ENCODE peak calls at places on chromosomes 2 and 18, in nine cellular contexts. One of them, this sample, is unnamed.

GRCh38 chr2:168210898-168211570 is 36.4 kb downstream of the STK39 start:
- DNase-seq in cardiac fibroblast: peak
- DNase-seq in fibroblast of pulmonary artery: peak
- DNase-seq in astrocyte of the spinal cord: peak
- DNase-seq in GM10248: no peak
- DNase-seq in brain microvascular endothelial cell: peak
- DNase-seq in RWPE1: peak
- DNase-seq in GM23338: no peak
- DNase-seq in dorsolateral prefrontal cortex: no peak
- DNase-seq in this sample: peak

GRCh38 chr2:46784278-46784677 is 131.3 kb downstream of the MCFD2 start:
- DNase-seq in cardiac fibroblast: no peak
- DNase-seq in fibroblast of pulmonary artery: no peak
- DNase-seq in astrocyte of the spinal cord: no peak
- DNase-seq in GM10248: no peak
- DNase-seq in brain microvascular endothelial cell: no peak
- DNase-seq in RWPE1: no peak
- DNase-seq in GM23338: no peak
- DNase-seq in dorsolateral prefrontal cortex: no peak
- DNase-seq in this sample: no peak

GRCh38 chr2:197137234-197137633 is 173.3 kb downstream of the ANKRD44 start:
- DNase-seq in cardiac fibroblast: peak
- DNase-seq in fibroblast of pulmonary artery: peak
- DNase-seq in astrocyte of the spinal cord: peak
- DNase-seq in GM10248: no peak
- DNase-seq in brain microvascular endothelial cell: peak
- DNase-seq in RWPE1: peak
- DNase-seq in GM23338: no peak
- DNase-seq in dorsolateral prefrontal cortex: no peak
- DNase-seq in this sample: no peak

GRCh38 chr18:49769047-49769708 is 44.2 kb downstream of the ACAA2 start:
- DNase-seq in cardiac fibroblast: no peak
- DNase-seq in fibroblast of pulmonary artery: no peak
- DNase-seq in astrocyte of the spinal cord: no peak
- DNase-seq in GM10248: no peak
- DNase-seq in brain microvascular endothelial cell: no peak
- DNase-seq in RWPE1: no peak
- DNase-seq in GM23338: no peak
- DNase-seq in dorsolateral prefrontal cortex: no peak
- DNase-seq in this sample: no peak

GRCh38 chr2:155223781-155224406 is 525.4 kb downstream of the KCNJ3 start:
- DNase-seq in cardiac fibroblast: peak
- DNase-seq in fibroblast of pulmonary artery: peak
- DNase-seq in astrocyte of the spinal cord: peak
- DNase-seq in GM10248: peak
- DNase-seq in brain microvascular endothelial cell: no peak
- DNase-seq in RWPE1: no peak
- DNase-seq in GM23338: peak
- DNase-seq in dorsolateral prefrontal cortex: no peak
- DNase-seq in this sample: no peak

GRCh38 chr2:70024284-70024683 is 62.9 kb upstream of the ASPRV1 start:
- DNase-seq in cardiac fibroblast: no peak
- DNase-seq in fibroblast of pulmonary artery: no peak
- DNase-seq in astrocyte of the spinal cord: no peak
- DNase-seq in GM10248: no peak
- DNase-seq in brain microvascular endothelial cell: no peak
- DNase-seq in RWPE1: no peak
- DNase-seq in GM23338: peak
- DNase-seq in dorsolateral prefrontal cortex: no peak
- DNase-seq in this sample: no peak

GRCh38 chr18:42413870-42414269 is 458.8 kb downstream of the PIK3C3 start:
- DNase-seq in cardiac fibroblast: peak
- DNase-seq in fibroblast of pulmonary artery: peak
- DNase-seq in astrocyte of the spinal cord: peak
- DNase-seq in GM10248: no peak
- DNase-seq in brain microvascular endothelial cell: peak
- DNase-seq in RWPE1: no peak
- DNase-seq in GM23338: no peak
- DNase-seq in dorsolateral prefrontal cortex: no peak
- DNase-seq in this sample: no peak

GRCh38 chr2:105143467-105144127 is 97.9 kb upstream of the GPR45 start:
- DNase-seq in cardiac fibroblast: no peak
- DNase-seq in fibroblast of pulmonary artery: no peak
- DNase-seq in astrocyte of the spinal cord: no peak
- DNase-seq in GM10248: peak
- DNase-seq in brain microvascular endothelial cell: no peak
- DNase-seq in RWPE1: peak
- DNase-seq in GM23338: peak
- DNase-seq in dorsolateral prefrontal cortex: peak
- DNase-seq in this sample: no peak

GRCh38 chr2:29920130-29920577 is 1.2 kb downstream of the ALK start:
- DNase-seq in cardiac fibroblast: peak
- DNase-seq in fibroblast of pulmonary artery: peak
- DNase-seq in astrocyte of the spinal cord: peak
- DNase-seq in GM10248: peak
- DNase-seq in brain microvascular endothelial cell: no peak
- DNase-seq in RWPE1: peak
- DNase-seq in GM23338: peak
- DNase-seq in dorsolateral prefrontal cortex: peak
- DNase-seq in this sample: no peak

GRCh38 chr2:107132141-107132540 is 246.2 kb upstream of the ST6GAL2 start:
- DNase-seq in cardiac fibroblast: no peak
- DNase-seq in fibroblast of pulmonary artery: no peak
- DNase-seq in astrocyte of the spinal cord: no peak
- DNase-seq in GM10248: peak
- DNase-seq in brain microvascular endothelial cell: no peak
- DNase-seq in RWPE1: no peak
- DNase-seq in GM23338: no peak
- DNase-seq in dorsolateral prefrontal cortex: no peak
- DNase-seq in this sample: no peak

GRCh38 chr18:46754661-46755292 is 2.1 kb downstream of the ST8SIA5 start:
- DNase-seq in cardiac fibroblast: no peak
- DNase-seq in fibroblast of pulmonary artery: no peak
- DNase-seq in astrocyte of the spinal cord: no peak
- DNase-seq in GM10248: peak
- DNase-seq in brain microvascular endothelial cell: no peak
- DNase-seq in RWPE1: no peak
- DNase-seq in GM23338: peak
- DNase-seq in dorsolateral prefrontal cortex: peak
- DNase-seq in this sample: no peak

GRCh38 chr2:196242131-196242620 is 70.8 kb upstream of the STK17B start:
- DNase-seq in cardiac fibroblast: peak
- DNase-seq in fibroblast of pulmonary artery: no peak
- DNase-seq in astrocyte of the spinal cord: peak
- DNase-seq in GM10248: peak
- DNase-seq in brain microvascular endothelial cell: no peak
- DNase-seq in RWPE1: no peak
- DNase-seq in GM23338: no peak
- DNase-seq in dorsolateral prefrontal cortex: no peak
- DNase-seq in this sample: no peak

GRCh38 chr2:167191588-167191987 is 303.3 kb downstream of the XIRP2 start:
- DNase-seq in cardiac fibroblast: peak
- DNase-seq in fibroblast of pulmonary artery: no peak
- DNase-seq in astrocyte of the spinal cord: no peak
- DNase-seq in GM10248: no peak
- DNase-seq in brain microvascular endothelial cell: no peak
- DNase-seq in RWPE1: no peak
- DNase-seq in GM23338: no peak
- DNase-seq in dorsolateral prefrontal cortex: no peak
- DNase-seq in this sample: no peak

GRCh38 chr18:13216092-13216582 is 2.4 kb upstream of the LDLRAD4 start:
- DNase-seq in cardiac fibroblast: peak
- DNase-seq in fibroblast of pulmonary artery: peak
- DNase-seq in astrocyte of the spinal cord: peak
- DNase-seq in GM10248: peak
- DNase-seq in brain microvascular endothelial cell: peak
- DNase-seq in RWPE1: peak
- DNase-seq in GM23338: peak
- DNase-seq in dorsolateral prefrontal cortex: peak
- DNase-seq in this sample: peak

GRCh38 chr2:174333502-174334277 is 1.1 kb upstream of the SP9 start:
- DNase-seq in cardiac fibroblast: no peak
- DNase-seq in fibroblast of pulmonary artery: no peak
- DNase-seq in astrocyte of the spinal cord: no peak
- DNase-seq in GM10248: no peak
- DNase-seq in brain microvascular endothelial cell: no peak
- DNase-seq in RWPE1: no peak
- DNase-seq in GM23338: peak
- DNase-seq in dorsolateral prefrontal cortex: no peak
- DNase-seq in this sample: no peak

GRCh38 chr2:31762085-31762484 is 181.3 kb upstream of the SRD5A2 start:
- DNase-seq in cardiac fibroblast: no peak
- DNase-seq in fibroblast of pulmonary artery: no peak
- DNase-seq in astrocyte of the spinal cord: no peak
- DNase-seq in GM10248: no peak
- DNase-seq in brain microvascular endothelial cell: no peak
- DNase-seq in RWPE1: no peak
- DNase-seq in GM23338: no peak
- DNase-seq in dorsolateral prefrontal cortex: no peak
- DNase-seq in this sample: no peak
- TF ChIP-seq CTCF in cardiac fibroblast: no peak
- TF ChIP-seq CTCF in fibroblast of pulmonary artery: no peak
- TF ChIP-seq CTCF in astrocyte of the spinal cord: no peak
- TF ChIP-seq CTCF in GM10248: no peak
- TF ChIP-seq CTCF in brain microvascular endothelial cell: no peak
- TF ChIP-seq CTCF in RWPE1: no peak
- TF ChIP-seq CTCF in GM23338: peak
- TF ChIP-seq CTCF in dorsolateral prefrontal cortex: no peak
- TF ChIP-seq CTCF in this sample: no peak

GRCh38 chr2:237786936-237787335 is 11.6 kb upstream of the RBM44 start:
- DNase-seq in cardiac fibroblast: no peak
- DNase-seq in fibroblast of pulmonary artery: no peak
- DNase-seq in astrocyte of the spinal cord: no peak
- DNase-seq in GM10248: no peak
- DNase-seq in brain microvascular endothelial cell: no peak
- DNase-seq in RWPE1: no peak
- DNase-seq in GM23338: no peak
- DNase-seq in dorsolateral prefrontal cortex: no peak
- DNase-seq in this sample: no peak

GRCh38 chr2:237790353-237790752 is 8.2 kb upstream of the RBM44 start:
- DNase-seq in cardiac fibroblast: peak
- DNase-seq in fibroblast of pulmonary artery: peak
- DNase-seq in astrocyte of the spinal cord: peak
- DNase-seq in GM10248: no peak
- DNase-seq in brain microvascular endothelial cell: peak
- DNase-seq in RWPE1: peak
- DNase-seq in GM23338: no peak
- DNase-seq in dorsolateral prefrontal cortex: no peak
- DNase-seq in this sample: no peak

GRCh38 chr2:237797253-237797652 is 1.3 kb upstream of the RBM44 start:
- DNase-seq in cardiac fibroblast: no peak
- DNase-seq in fibroblast of pulmonary artery: no peak
- DNase-seq in astrocyte of the spinal cord: no peak
- DNase-seq in GM10248: no peak
- DNase-seq in brain microvascular endothelial cell: no peak
- DNase-seq in RWPE1: no peak
- DNase-seq in GM23338: no peak
- DNase-seq in dorsolateral prefrontal cortex: no peak
- DNase-seq in this sample: no peak

GRCh38 chr2:237791977-237792727 is 6.4 kb upstream of the RBM44 start:
- DNase-seq in cardiac fibroblast: peak
- DNase-seq in fibroblast of pulmonary artery: peak
- DNase-seq in astrocyte of the spinal cord: no peak
- DNase-seq in GM10248: no peak
- DNase-seq in brain microvascular endothelial cell: no peak
- DNase-seq in RWPE1: peak
- DNase-seq in GM23338: peak
- DNase-seq in dorsolateral prefrontal cortex: no peak
- DNase-seq in this sample: no peak
- TF ChIP-seq CTCF in cardiac fibroblast: peak
- TF ChIP-seq CTCF in fibroblast of pulmonary artery: peak
- TF ChIP-seq CTCF in astrocyte of the spinal cord: peak
- TF ChIP-seq CTCF in GM10248: no peak
- TF ChIP-seq CTCF in brain microvascular endothelial cell: peak
- TF ChIP-seq CTCF in RWPE1: no peak
- TF ChIP-seq CTCF in GM23338: peak
- TF ChIP-seq CTCF in dorsolateral prefrontal cortex: no peak
- TF ChIP-seq CTCF in this sample: peak

GRCh38 chr2:74414913-74415761 is 6.3 kb downstream of the C2orf81 start:
- DNase-seq in cardiac fibroblast: peak
- DNase-seq in fibroblast of pulmonary artery: no peak
- DNase-seq in astrocyte of the spinal cord: no peak
- DNase-seq in GM10248: peak
- DNase-seq in brain microvascular endothelial cell: no peak
- DNase-seq in RWPE1: no peak
- DNase-seq in GM23338: peak
- DNase-seq in dorsolateral prefrontal cortex: peak
- DNase-seq in this sample: no peak
- TF ChIP-seq CTCF in cardiac fibroblast: peak
- TF ChIP-seq CTCF in fibroblast of pulmonary artery: peak
- TF ChIP-seq CTCF in astrocyte of the spinal cord: peak
- TF ChIP-seq CTCF in GM10248: peak
- TF ChIP-seq CTCF in brain microvascular endothelial cell: peak
- TF ChIP-seq CTCF in RWPE1: no peak
- TF ChIP-seq CTCF in GM23338: peak
- TF ChIP-seq CTCF in dorsolateral prefrontal cortex: peak
- TF ChIP-seq CTCF in this sample: peak

GRCh38 chr2:229715895-229716507 is 1.6 kb upstream of the DNER start:
- DNase-seq in cardiac fibroblast: peak
- DNase-seq in fibroblast of pulmonary artery: peak
- DNase-seq in astrocyte of the spinal cord: peak
- DNase-seq in GM10248: peak
- DNase-seq in brain microvascular endothelial cell: no peak
- DNase-seq in RWPE1: peak
- DNase-seq in GM23338: peak
- DNase-seq in dorsolateral prefrontal cortex: peak
- DNase-seq in this sample: no peak

GRCh38 chr2:229712125-229712524 is 2.2 kb downstream of the DNER start:
- DNase-seq in cardiac fibroblast: peak
- DNase-seq in fibroblast of pulmonary artery: peak
- DNase-seq in astrocyte of the spinal cord: peak
- DNase-seq in GM10248: peak
- DNase-seq in brain microvascular endothelial cell: no peak
- DNase-seq in RWPE1: no peak
- DNase-seq in GM23338: no peak
- DNase-seq in dorsolateral prefrontal cortex: no peak
- DNase-seq in this sample: no peak

GRCh38 chr2:229714080-229714735 is at the start of gene DNER:
- DNase-seq in cardiac fibroblast: no peak
- DNase-seq in fibroblast of pulmonary artery: no peak
- DNase-seq in astrocyte of the spinal cord: no peak
- DNase-seq in GM10248: peak
- DNase-seq in brain microvascular endothelial cell: no peak
- DNase-seq in RWPE1: peak
- DNase-seq in GM23338: peak
- DNase-seq in dorsolateral prefrontal cortex: peak
- DNase-seq in this sample: no peak

GRCh38 chr2:229714736-229715541 is 584 bp upstream of the DNER start:
- DNase-seq in cardiac fibroblast: peak
- DNase-seq in fibroblast of pulmonary artery: peak
- DNase-seq in astrocyte of the spinal cord: peak
- DNase-seq in GM10248: peak
- DNase-seq in brain microvascular endothelial cell: peak
- DNase-seq in RWPE1: peak
- DNase-seq in GM23338: peak
- DNase-seq in dorsolateral prefrontal cortex: peak
- DNase-seq in this sample: no peak

GRCh38 chr2:229713371-229714079 is 830 bp downstream of the DNER start:
- DNase-seq in cardiac fibroblast: peak
- DNase-seq in fibroblast of pulmonary artery: no peak
- DNase-seq in astrocyte of the spinal cord: peak
- DNase-seq in GM10248: peak
- DNase-seq in brain microvascular endothelial cell: no peak
- DNase-seq in RWPE1: peak
- DNase-seq in GM23338: peak
- DNase-seq in dorsolateral prefrontal cortex: peak
- DNase-seq in this sample: no peak
- TF ChIP-seq CTCF in cardiac fibroblast: peak
- TF ChIP-seq CTCF in fibroblast of pulmonary artery: no peak
- TF ChIP-seq CTCF in astrocyte of the spinal cord: peak
- TF ChIP-seq CTCF in GM10248: no peak
- TF ChIP-seq CTCF in brain microvascular endothelial cell: no peak
- TF ChIP-seq CTCF in RWPE1: peak
- TF ChIP-seq CTCF in GM23338: peak
- TF ChIP-seq CTCF in dorsolateral prefrontal cortex: peak
- TF ChIP-seq CTCF in this sample: no peak

This sample was measured in AG04449.